ENCODE peak calls at places on chromosomes 16 and 17, in nine cellular contexts. Q is ovary; V is lung; G is upper lobe of right lung; J is cardiac muscle cell; C is CD8-positive, alpha-beta T cell; N is heart right ventricle; O is right cardiac atrium; E is T-helper 17 cell. R is an unnamed sample. For H3K9me3, the result is how much of the 10 kb centered on the place peaks cover.

GRCh38 chr16:89921699-89922476 is 1.3 kb upstream of the TUBB3 start:
- DNase-seq in V (peak), N (peak), J (peak), E (no peak), O (peak), G (peak), Q (peak), C (no peak), R (peak)

GRCh38 chr16:22813946-22814325 is at the start of gene HS3ST2:
- DNase-seq in E (no peak), O (peak), J (peak), Q (peak), V (no peak), G (peak), C (no peak), N (peak), R (peak)

GRCh38 chr16:86808863-86809444 is 230.6 kb downstream of the FOXL1 start:
- DNase-seq in E (no peak), Q (no peak), O (no peak), J (no peak), C (no peak), G (no peak), N (no peak), V (no peak), R (no peak)

GRCh38 chr17:66441012-66441703 is 138.7 kb downstream of the PRKCA start:
- DNase-seq in C (no peak), J (no peak), N (no peak), Q (no peak), O (no peak), E (no peak), V (no peak), G (no peak), R (peak)

GRCh38 chr17:82309656-82310570 is 7.5 kb downstream of the CD7 start:
- DNase-seq in C (no peak), Q (no peak), O (no peak), V (no peak), N (no peak), J (no peak), G (no peak), E (no peak), R (no peak)

GRCh38 chr17:80604007-80604728 is 59.5 kb downstream of the RPTOR start:
- DNase-seq in C (no peak), N (no peak), E (no peak), O (no peak), J (no peak), Q (no peak), G (no peak), V (no peak), R (no peak)

GRCh38 chr17:37274432-37274831 is 101.4 kb upstream of the C17orf78 start:
- DNase-seq in Q (no peak), G (no peak), N (no peak), C (no peak), O (no peak), J (no peak), E (no peak), V (no peak), R (no peak)

GRCh38 chr17:4939554-4939803 is 367 bp downstream of the SLC25A11 start:
- DNase-seq in G (peak), N (no peak), J (no peak), Q (no peak), C (no peak), O (no peak), E (no peak), V (no peak), R (peak)

GRCh38 chr16:4052801-4053662 is 63.2 kb downstream of the ADCY9 start:
- DNase-seq in G (peak), E (no peak), V (peak), O (peak), C (no peak), J (peak), Q (no peak), N (peak), R (peak)

GRCh38 chr16:17777461-17777863 is 306.7 kb upstream of the XYLT1 start:
- DNase-seq in V (no peak), E (no peak), J (no peak), C (no peak), Q (no peak), O (no peak), N (no peak), G (no peak), R (peak)

GRCh38 chr16:14489460-14489859 is 140.6 kb downstream of the PARN start:
- DNase-seq in Q (no peak), G (no peak), C (no peak), V (no peak), E (no peak), O (no peak), J (peak), N (no peak), R (peak)

GRCh38 chr16:2719328-2720062 is 529 bp downstream of the PRSS27 start:
- DNase-seq in J (no peak), N (no peak), G (peak), V (peak), Q (peak), E (no peak), C (no peak), O (no peak), R (peak)

GRCh38 chr16:57166951-57167350 is 18.9 kb downstream of the PSME3IP1 start:
- DNase-seq in G (no peak), N (no peak), E (no peak), Q (no peak), O (no peak), V (peak), C (no peak), J (peak), R (no peak)

GRCh38 chr17:49676276-49676868 is 1.5 kb downstream of the SPOP start:
- DNase-seq in J (no peak), G (no peak), V (no peak), C (no peak), E (no peak), Q (no peak), N (no peak), O (no peak), R (peak)

GRCh38 chr16:14559809-14560227 is 70.2 kb downstream of the PARN start:
- DNase-seq in C (no peak), E (no peak), G (peak), V (peak), Q (no peak), O (peak), N (no peak), J (no peak), R (peak)

GRCh38 chr17:53588317-53588716 is 234.4 kb upstream of the KIF2B start:
- DNase-seq in C (no peak), V (no peak), N (no peak), O (no peak), J (no peak), E (no peak), Q (no peak), G (no peak), R (no peak)
- H3K9me3 ChIP-seq in C (under half), V (under half), N (under half), O (under half), J (under half), E (under half), Q (under half), G (under half), R (under half)

DNA sequence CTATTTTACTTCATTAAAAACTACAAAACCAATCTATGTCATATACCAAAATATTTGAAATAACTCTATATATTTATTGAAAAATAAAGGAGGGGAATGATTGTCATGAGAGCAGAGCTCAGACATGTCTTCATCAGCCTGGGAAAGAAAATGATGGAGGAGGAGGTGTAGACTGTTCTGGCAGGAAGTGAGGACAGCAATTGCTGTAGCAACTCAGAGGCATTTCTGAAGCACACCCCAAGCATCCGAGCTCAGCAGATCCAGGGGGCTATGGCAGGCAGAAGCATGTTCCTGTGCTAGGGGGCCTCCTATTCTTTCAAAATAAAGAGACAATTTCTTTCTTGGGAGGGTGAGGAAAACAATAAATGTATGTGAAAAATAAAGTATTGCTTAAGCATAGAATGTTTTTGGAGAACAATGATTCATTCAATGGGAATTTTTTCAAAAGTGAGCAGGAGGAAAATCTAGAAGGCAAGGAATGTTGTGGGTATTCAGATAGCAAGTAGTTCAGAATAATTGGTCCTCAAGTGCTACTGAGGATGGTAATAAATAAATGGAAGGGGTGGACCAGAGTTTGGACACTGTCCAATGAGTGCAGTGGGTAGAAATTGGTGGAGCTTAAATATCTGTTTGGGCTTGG is 383.4 kb downstream of the CDH11 start:
- DNase-seq in G (no peak), N (no peak), E (no peak), Q (no peak), O (no peak), J (no peak), V (no peak), C (no peak), R (peak)
- H3K9me3 ChIP-seq in G (under half), N (under half), E (under half), Q (under half), O (under half), J (under half), V (under half), C (under half), R (under half)

GRCh38 chr16:35306915-35307314 is 1847.5 kb downstream of the TP53TG3F start:
- DNase-seq in J (no peak), C (no peak), E (no peak), N (no peak), O (no peak), V (no peak), Q (no peak), G (no peak), R (no peak)

GRCh38 chr16:35314298-35314697 is 1854.9 kb downstream of the TP53TG3F start:
- DNase-seq in V (no peak), O (no peak), J (no peak), E (no peak), N (no peak), C (no peak), Q (no peak), G (no peak), R (no peak)

GRCh38 chr16:35308674-35309073 is 1849.3 kb downstream of the TP53TG3F start:
- DNase-seq in O (no peak), J (no peak), C (no peak), E (no peak), N (no peak), G (no peak), V (no peak), Q (no peak), R (no peak)

GRCh38 chr16:35310999-35311398 is 1851.6 kb downstream of the TP53TG3F start:
- DNase-seq in C (no peak), Q (no peak), G (no peak), V (no peak), J (no peak), E (no peak), O (no peak), N (no peak), R (no peak)

GRCh38 chr16:35311475-35311874 is 1852.1 kb downstream of the TP53TG3F start:
- DNase-seq in E (no peak), G (no peak), V (no peak), N (no peak), Q (no peak), O (no peak), C (no peak), J (no peak), R (no peak)
- H3K9me3 ChIP-seq in E (under half), G (under half), V (under half), N (under half), Q (under half), O (under half), C (under half), J (under half), R (half or more)

DNA sequence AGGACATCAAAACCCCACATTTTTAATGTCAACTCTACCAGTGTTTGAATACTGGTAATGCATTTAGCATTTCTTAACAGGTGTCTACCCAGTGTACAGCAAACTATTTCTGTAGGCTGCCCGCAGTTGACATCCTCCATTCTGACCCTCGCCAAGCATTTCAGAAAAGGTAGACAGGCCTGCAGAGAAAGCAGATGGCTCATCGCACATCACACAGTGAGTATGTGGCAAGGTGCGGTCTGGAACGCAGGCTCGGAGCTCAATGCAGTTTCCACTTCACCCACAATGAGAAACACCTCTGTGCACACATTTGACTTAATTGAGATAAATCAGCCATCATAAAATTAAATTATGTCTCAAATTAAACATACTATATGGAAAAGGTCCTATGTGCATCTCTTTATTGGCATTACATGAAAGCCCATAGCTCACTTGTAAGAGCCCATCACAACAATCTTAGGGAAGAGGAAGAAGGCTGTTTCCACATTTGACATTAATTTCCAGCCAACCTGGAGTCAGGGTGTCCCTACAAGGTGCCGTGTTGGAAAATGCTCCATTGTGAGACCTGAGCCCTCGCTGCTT is 378.9 kb upstream of the DYNLRB2 start:
- DNase-seq in E (no peak), G (no peak), J (no peak), Q (no peak), O (no peak), N (no peak), C (no peak), V (no peak), R (no peak)
- H3K9me3 ChIP-seq in E (under half), G (under half), J (under half), Q (under half), O (under half), N (under half), C (under half), V (under half), R (under half)